ENCODE peak calls at places on chromosome 13, in five cellular contexts. C is hepatocyte, J is K562, V is fibroblast of lung, R is PC-3. A is an unnamed sample.
A peak's percentile ranks its signal among the peaks of the same experiment; 100 is the strongest.

GRCh38 chr13:83730674-83731073 is 151.6 kb downstream of the SLITRK1 start:
- DNase-seq in C (no peak), J (no peak), V (no peak), R (no peak), A (no peak)

GRCh38 chr13:93002071-93002470 is 224.5 kb upstream of the GPC6 start:
- DNase-seq in C (no peak), J (no peak), V (peak; percentile 9), R (no peak), A (no peak)

GRCh38 chr13:47621931-47622330 is 379.1 kb downstream of the SUCLA2 start:
- DNase-seq in C (no peak), J (no peak), V (peak; percentile 36), R (peak; percentile 51), A (peak; percentile 84)

GRCh38 chr13:74869846-74870245 is 612.1 kb downstream of the TBC1D4 start:
- DNase-seq in C (no peak), J (peak; percentile 6), V (peak; percentile 23), R (peak; percentile 56), A (peak; percentile 31)

GRCh38 chr13:32645854-32646253 is 59.6 kb downstream of the PDS5B start:
- DNase-seq in C (no peak), J (no peak), V (peak; percentile 21), R (no peak), A (no peak)

GRCh38 chr13:97810152-97810551 is 143.3 kb upstream of the IPO5 start:
- DNase-seq in C (peak; percentile 52), J (no peak), V (peak; percentile 5), R (peak; percentile 49), A (no peak)

GRCh38 chr13:29922281-29922821 is 71.9 kb upstream of the UBL3 start:
- DNase-seq in C (no peak), J (peak; percentile 20), V (peak; percentile 66), R (peak; percentile 66), A (peak; percentile 80)

GRCh38 chr13:40141859-40142555 is 486.5 kb downstream of the COG6 start:
- DNase-seq in C (no peak), J (no peak), V (no peak), R (no peak), A (no peak)

GRCh38 chr13:97496511-97496910 is 62.5 kb downstream of the RAP2A start:
- DNase-seq in C (peak; percentile 19), J (no peak), V (no peak), R (no peak), A (no peak)

GRCh38 chr13:40780822-40781401 is 8.5 kb upstream of the SLC25A15 start:
- DNase-seq in C (no peak), J (peak; percentile 24), V (peak; percentile 37), R (no peak), A (no peak)

GRCh38 chr13:51793570-51794273 is 10.2 kb downstream of the DHRS12 start:
- DNase-seq in C (peak; percentile 62), J (peak; percentile 21), V (peak; percentile 91), R (peak; percentile 80), A (peak; percentile 78)

GRCh38 chr13:40764587-40765403 is 6.2 kb downstream of the MRPS31 start:
- DNase-seq in C (no peak), J (no peak), V (peak; percentile 95), R (no peak), A (peak; percentile 40)

GRCh38 chr13:20127563-20128458 is 33.0 kb downstream of the GJA3 start:
- DNase-seq in C (peak; percentile 81), J (no peak), V (peak; percentile 66), R (peak; percentile 66), A (peak; percentile 18)

GRCh38 chr13:92838786-92839185 is 387.8 kb upstream of the GPC6 start:
- DNase-seq in C (no peak), J (no peak), V (peak; percentile 98), R (peak; percentile 74), A (peak; percentile 95)

GRCh38 chr13:100525453-100526298 is 62.9 kb downstream of the GGACT start:
- DNase-seq in C (no peak), J (no peak), V (no peak), R (no peak), A (no peak)

GRCh38 chr13:93472897-93473296 is 246.3 kb downstream of the GPC6 start:
- DNase-seq in C (no peak), J (no peak), V (no peak), R (no peak), A (no peak)

GRCh38 chr13:72062566-72062965 is 195.6 kb upstream of the DACH1 start:
- DNase-seq in C (no peak), J (no peak), V (no peak), R (peak; percentile 85), A (peak; percentile 32)

GRCh38 chr13:108961542-108962125 is 332.2 kb downstream of the MYO16 start:
- DNase-seq in C (peak; percentile 79), J (peak; percentile 42), V (peak; percentile 43), R (peak; percentile 67), A (peak; percentile 50)

GRCh38 chr13:75803175-75803611 is 167.1 kb downstream of the LMO7 start:
- DNase-seq in C (no peak), J (no peak), V (no peak), R (no peak), A (no peak)

GRCh38 chr13:97133955-97134354 is 88.2 kb upstream of the MBNL2 start:
- DNase-seq in C (no peak), J (no peak), V (no peak), R (peak; percentile 84), A (no peak)

GRCh38 chr13:50123515-50123861 is 108.2 kb downstream of the KCNRG start:
- DNase-seq in C (no peak), J (no peak), V (no peak), R (no peak), A (no peak)

GRCh38 chr13:89457977-89458376 is 1786.8 kb downstream of the SLITRK5 start:
- DNase-seq in C (peak; percentile 10), J (no peak), V (peak; percentile 90), R (peak; percentile 67), A (peak; percentile 91)

GRCh38 chr13:42396501-42396900 is 124.5 kb downstream of the AKAP11 start:
- DNase-seq in C (no peak), J (no peak), V (no peak), R (peak; percentile 7), A (peak; percentile 18)

GRCh38 chr13:41455725-41456419 is 1.5 kb upstream of the RGCC start:
- DNase-seq in C (no peak), J (no peak), V (no peak), R (no peak), A (no peak)

GRCh38 chr13:100175803-100176182 is 86.9 kb downstream of the PCCA start:
- DNase-seq in C (no peak), J (no peak), V (no peak), R (no peak), A (no peak)

GRCh38 chr13:41603917-41604316 is 146.6 kb downstream of the RGCC start:
- DNase-seq in C (peak; percentile 30), J (peak; percentile 11), V (peak; percentile 67), R (peak; percentile 92), A (peak; percentile 89)

GRCh38 chr13:112063309-112063626 is 3.7 kb upstream of the SOX1 start:
- DNase-seq in C (no peak), J (no peak), V (no peak), R (no peak), A (no peak)
- TF ChIP-seq EZH2 in C (no peak), J (no peak), V (no peak), R (no peak), A (no peak)

GRCh38 chr13:113864303-113864890 is 521 bp upstream of the GAS6 start:
- DNase-seq in C (no peak), J (no peak), V (no peak), R (no peak), A (peak; percentile 68)
- TF ChIP-seq EZH2 in C (no peak), J (no peak), V (no peak), R (no peak), A (no peak)

GRCh38 chr13:28492527-28493367 is 2.2 kb downstream of the FLT1 start:
- DNase-seq in C (no peak), J (no peak), V (no peak), R (no peak), A (no peak)

GRCh38 chr13:28495586-28496564 is 947 bp upstream of the FLT1 start:
- DNase-seq in C (no peak), J (no peak), V (no peak), R (no peak), A (no peak)

GRCh38 chr13:28493740-28494536 is 990 bp downstream of the FLT1 start:
- DNase-seq in C (no peak), J (no peak), V (no peak), R (no peak), A (no peak)

GRCh38 chr13:28494861-28495585 is at the start of gene FLT1:
- DNase-seq in C (peak; percentile 60), J (peak; percentile 12), V (peak; percentile 32), R (no peak), A (peak; percentile 21)

DNA sequence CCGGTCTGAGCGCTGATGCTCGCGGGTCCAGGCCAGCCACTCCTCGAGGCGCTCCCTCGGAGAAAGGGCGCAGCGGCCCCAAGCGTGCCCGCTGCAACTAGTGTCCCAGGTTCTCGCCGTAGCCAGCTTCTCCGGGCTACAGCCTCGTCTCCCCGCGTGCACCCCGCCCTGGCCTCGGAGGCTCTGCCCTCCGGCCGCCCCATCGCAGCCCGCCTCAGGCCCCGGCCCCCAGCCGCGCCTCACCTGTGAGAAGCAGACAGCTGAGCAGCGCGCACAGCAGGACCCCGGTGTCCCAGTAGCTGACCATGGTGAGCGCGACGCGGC is 429 bp downstream of the FLT1 start:
- DNase-seq in C (no peak), J (no peak), V (no peak), R (no peak), A (peak; percentile 19)
- TF ChIP-seq EZH2 in C (peak; percentile 13), J (no peak), V (no peak), R (no peak), A (no peak)

GRCh38 chr13:27824121-27824520 is 31.8 kb downstream of the GSX1 start:
- DNase-seq in C (no peak), J (no peak), V (no peak), R (no peak), A (no peak)

GRCh38 chr13:27822873-27823311 is 30.6 kb downstream of the GSX1 start:
- DNase-seq in C (no peak), J (no peak), V (peak; percentile 13), R (no peak), A (peak; percentile 30)

GRCh38 chr13:27822258-27822872 is 30.1 kb downstream of the GSX1 start:
- DNase-seq in C (no peak), J (no peak), V (no peak), R (no peak), A (peak; percentile 28)

GRCh38 chr13:27821566-27821965 is 29.3 kb downstream of the GSX1 start:
- DNase-seq in C (no peak), J (no peak), V (no peak), R (no peak), A (peak; percentile 27)

DNA sequence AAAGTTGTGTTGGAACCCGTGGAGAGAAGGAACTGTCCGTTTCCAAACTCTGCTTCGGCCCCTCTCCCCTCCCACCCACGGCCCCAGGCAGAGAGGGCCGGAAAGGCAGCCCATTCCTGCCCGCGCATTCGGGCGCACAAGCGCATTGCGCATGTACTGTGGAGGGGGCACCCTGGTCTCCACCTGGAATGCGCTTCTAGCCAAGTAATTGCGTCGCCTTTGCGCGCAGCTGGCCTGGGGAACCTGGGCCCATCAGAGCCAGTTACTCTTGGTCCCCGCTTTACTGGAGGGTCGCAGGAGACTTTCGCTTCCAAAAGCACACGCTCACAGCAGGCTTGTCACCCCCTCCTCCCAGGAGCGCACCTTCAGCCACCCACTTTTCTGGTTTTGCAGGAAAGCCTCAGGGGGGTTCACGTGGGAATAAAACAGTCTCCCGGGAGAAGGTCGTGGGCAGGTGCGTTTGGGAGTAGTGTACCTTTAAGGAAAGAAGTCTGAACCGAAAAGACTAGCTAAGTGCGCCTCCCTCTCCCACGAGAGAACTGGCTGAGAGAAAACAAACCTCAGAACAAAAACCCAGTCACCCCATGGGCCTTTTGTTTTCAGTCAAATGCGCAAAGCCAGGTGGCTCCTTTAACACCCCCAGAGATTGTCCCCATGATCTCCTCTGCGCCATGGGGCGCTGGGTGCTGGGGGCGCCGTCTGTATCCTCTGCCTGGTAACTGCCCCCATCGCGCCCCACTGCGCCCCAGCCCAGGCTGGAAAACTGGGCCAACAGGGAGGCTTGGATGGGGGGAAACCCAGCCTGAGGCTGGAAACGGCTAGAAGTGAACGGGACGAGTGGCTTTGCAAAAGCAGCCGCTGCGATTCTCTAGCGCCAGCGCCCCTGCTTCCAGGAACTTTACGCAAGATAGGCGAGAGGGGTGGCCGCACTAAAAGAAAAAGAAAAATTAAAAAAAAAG is 28.5 kb downstream of the GSX1 start:
- DNase-seq in C (no peak), J (no peak), V (no peak), R (no peak), A (peak; percentile 20)
- TF ChIP-seq EZH2 in C (no peak), J (no peak), V (no peak), R (no peak), A (no peak)

A was measured in mammary epithelial cell.